ENCODE peak calls at places on chromosomes 16 and 17, in six cellular contexts. One of them, this sample, is unnamed.

GRCh38 chr17:65389426-65389825 is 172.0 kb downstream of the AXIN2 start:
- DNase-seq in fibroblast of pulmonary artery: peak
- DNase-seq in Peyer's patch: no peak
- DNase-seq in nephron progenitor cell: no peak
- DNase-seq in AG10803: peak
- DNase-seq in body of pancreas: no peak
- DNase-seq in this sample: no peak

GRCh38 chr16:76676356-76676755 is 399.2 kb downstream of the CNTNAP4 start:
- DNase-seq in fibroblast of pulmonary artery: no peak
- DNase-seq in Peyer's patch: no peak
- DNase-seq in nephron progenitor cell: no peak
- DNase-seq in AG10803: no peak
- DNase-seq in body of pancreas: no peak
- DNase-seq in this sample: no peak

GRCh38 chr16:23498863-23499262 is 11.4 kb downstream of the GGA2 start:
- DNase-seq in fibroblast of pulmonary artery: no peak
- DNase-seq in Peyer's patch: no peak
- DNase-seq in nephron progenitor cell: no peak
- DNase-seq in AG10803: no peak
- DNase-seq in body of pancreas: no peak
- DNase-seq in this sample: no peak

GRCh38 chr16:85047867-85048455 is 20.4 kb downstream of the KIAA0513 start:
- DNase-seq in fibroblast of pulmonary artery: no peak
- DNase-seq in Peyer's patch: no peak
- DNase-seq in nephron progenitor cell: no peak
- DNase-seq in AG10803: no peak
- DNase-seq in body of pancreas: no peak
- DNase-seq in this sample: no peak

GRCh38 chr17:62627219-62627903 is at the start of gene MRC2:
- DNase-seq in fibroblast of pulmonary artery: peak
- DNase-seq in Peyer's patch: no peak
- DNase-seq in nephron progenitor cell: peak
- DNase-seq in AG10803: peak
- DNase-seq in body of pancreas: no peak
- DNase-seq in this sample: no peak

GRCh38 chr16:77437859-77438258 is 3.0 kb upstream of the ADAMTS18 start:
- DNase-seq in fibroblast of pulmonary artery: peak
- DNase-seq in Peyer's patch: no peak
- DNase-seq in nephron progenitor cell: no peak
- DNase-seq in AG10803: peak
- DNase-seq in body of pancreas: no peak
- DNase-seq in this sample: no peak

GRCh38 chr17:59093702-59094231 is 12.9 kb downstream of the TRIM37 start:
- DNase-seq in fibroblast of pulmonary artery: peak
- DNase-seq in Peyer's patch: no peak
- DNase-seq in nephron progenitor cell: no peak
- DNase-seq in AG10803: peak
- DNase-seq in body of pancreas: peak
- DNase-seq in this sample: no peak

GRCh38 chr17:80192268-80192667 is 22.4 kb downstream of the CARD14 start:
- DNase-seq in fibroblast of pulmonary artery: peak
- DNase-seq in Peyer's patch: no peak
- DNase-seq in nephron progenitor cell: no peak
- DNase-seq in AG10803: peak
- DNase-seq in body of pancreas: no peak
- DNase-seq in this sample: no peak

GRCh38 chr16:56265746-56266145 is 74.5 kb downstream of the GNAO1 start:
- DNase-seq in fibroblast of pulmonary artery: no peak
- DNase-seq in Peyer's patch: no peak
- DNase-seq in nephron progenitor cell: no peak
- DNase-seq in AG10803: no peak
- DNase-seq in body of pancreas: no peak
- DNase-seq in this sample: no peak

GRCh38 chr17:17125136-17126084 is 80.7 kb downstream of the PLD6 start:
- DNase-seq in fibroblast of pulmonary artery: no peak
- DNase-seq in Peyer's patch: no peak
- DNase-seq in nephron progenitor cell: no peak
- DNase-seq in AG10803: peak
- DNase-seq in body of pancreas: no peak
- DNase-seq in this sample: no peak

GRCh38 chr16:81770008-81770407 is 9.1 kb upstream of the PLCG2 start:
- DNase-seq in fibroblast of pulmonary artery: no peak
- DNase-seq in Peyer's patch: no peak
- DNase-seq in nephron progenitor cell: no peak
- DNase-seq in AG10803: no peak
- DNase-seq in body of pancreas: no peak
- DNase-seq in this sample: no peak

GRCh38 chr17:56593073-56593740 is at the start of gene NOG:
- DNase-seq in fibroblast of pulmonary artery: no peak
- DNase-seq in Peyer's patch: no peak
- DNase-seq in nephron progenitor cell: peak
- DNase-seq in AG10803: peak
- DNase-seq in body of pancreas: peak
- DNase-seq in this sample: no peak

GRCh38 chr16:21001262-21001661 is 100.7 kb downstream of the LYRM1 start:
- DNase-seq in fibroblast of pulmonary artery: peak
- DNase-seq in Peyer's patch: no peak
- DNase-seq in nephron progenitor cell: peak
- DNase-seq in AG10803: peak
- DNase-seq in body of pancreas: peak
- DNase-seq in this sample: no peak

GRCh38 chr17:13931111-13931526 is 138.2 kb upstream of the COX10 start:
- DNase-seq in fibroblast of pulmonary artery: peak
- DNase-seq in Peyer's patch: no peak
- DNase-seq in nephron progenitor cell: no peak
- DNase-seq in AG10803: peak
- DNase-seq in body of pancreas: no peak
- DNase-seq in this sample: no peak

GRCh38 chr16:77409311-77409710 is 25.5 kb downstream of the ADAMTS18 start:
- DNase-seq in fibroblast of pulmonary artery: no peak
- DNase-seq in Peyer's patch: no peak
- DNase-seq in nephron progenitor cell: peak
- DNase-seq in AG10803: no peak
- DNase-seq in body of pancreas: no peak
- DNase-seq in this sample: no peak

GRCh38 chr16:66418165-66418962 is 8.7 kb upstream of the BEAN1 start:
- DNase-seq in fibroblast of pulmonary artery: no peak
- DNase-seq in Peyer's patch: no peak
- DNase-seq in nephron progenitor cell: no peak
- DNase-seq in AG10803: no peak
- DNase-seq in body of pancreas: no peak
- DNase-seq in this sample: no peak

GRCh38 chr16:3836641-3837040 is 43.9 kb downstream of the CREBBP start:
- DNase-seq in fibroblast of pulmonary artery: no peak
- DNase-seq in Peyer's patch: no peak
- DNase-seq in nephron progenitor cell: no peak
- DNase-seq in AG10803: no peak
- DNase-seq in body of pancreas: no peak
- DNase-seq in this sample: no peak

GRCh38 chr16:53055603-53056527 is 1.1 kb downstream of the CHD9 start:
- DNase-seq in fibroblast of pulmonary artery: peak
- DNase-seq in Peyer's patch: no peak
- DNase-seq in nephron progenitor cell: no peak
- DNase-seq in AG10803: peak
- DNase-seq in body of pancreas: no peak
- DNase-seq in this sample: no peak

GRCh38 chr16:11743308-11744074 is 834 bp upstream of the TXNDC11 start:
- DNase-seq in fibroblast of pulmonary artery: peak
- DNase-seq in Peyer's patch: no peak
- DNase-seq in nephron progenitor cell: no peak
- DNase-seq in AG10803: peak
- DNase-seq in body of pancreas: peak
- DNase-seq in this sample: no peak

GRCh38 chr17:30345527-30346075 is 11.7 kb upstream of the TMIGD1 start:
- DNase-seq in fibroblast of pulmonary artery: peak
- DNase-seq in Peyer's patch: no peak
- DNase-seq in nephron progenitor cell: no peak
- DNase-seq in AG10803: no peak
- DNase-seq in body of pancreas: no peak
- DNase-seq in this sample: no peak

GRCh38 chr17:83050651-83051422 is 28.6 kb upstream of the METRNL start:
- DNase-seq in fibroblast of pulmonary artery: no peak
- DNase-seq in Peyer's patch: peak
- DNase-seq in nephron progenitor cell: no peak
- DNase-seq in AG10803: no peak
- DNase-seq in body of pancreas: peak
- DNase-seq in this sample: no peak

GRCh38 chr17:9828296-9829059 is 2.8 kb downstream of the GLP2R start:
- DNase-seq in fibroblast of pulmonary artery: no peak
- DNase-seq in Peyer's patch: no peak
- DNase-seq in nephron progenitor cell: no peak
- DNase-seq in AG10803: peak
- DNase-seq in body of pancreas: no peak
- DNase-seq in this sample: no peak
- TF ChIP-seq CTCF in fibroblast of pulmonary artery: no peak
- TF ChIP-seq CTCF in Peyer's patch: no peak
- TF ChIP-seq CTCF in nephron progenitor cell: no peak
- TF ChIP-seq CTCF in AG10803: no peak
- TF ChIP-seq CTCF in body of pancreas: no peak
- TF ChIP-seq CTCF in this sample: no peak

GRCh38 chr17:75978938-75979704 is at the start of the genes ACOX1 and TEN1:
- DNase-seq in fibroblast of pulmonary artery: peak
- DNase-seq in Peyer's patch: peak
- DNase-seq in nephron progenitor cell: peak
- DNase-seq in AG10803: peak
- DNase-seq in body of pancreas: peak
- DNase-seq in this sample: peak
- TF ChIP-seq CTCF in fibroblast of pulmonary artery: no peak
- TF ChIP-seq CTCF in Peyer's patch: peak
- TF ChIP-seq CTCF in nephron progenitor cell: no peak
- TF ChIP-seq CTCF in AG10803: peak
- TF ChIP-seq CTCF in body of pancreas: peak
- TF ChIP-seq CTCF in this sample: peak

GRCh38 chr17:76869209-76869877 is 1.1 kb downstream of the MGAT5B start:
- DNase-seq in fibroblast of pulmonary artery: no peak
- DNase-seq in Peyer's patch: no peak
- DNase-seq in nephron progenitor cell: peak
- DNase-seq in AG10803: no peak
- DNase-seq in body of pancreas: no peak
- DNase-seq in this sample: no peak
- TF ChIP-seq CTCF in fibroblast of pulmonary artery: no peak
- TF ChIP-seq CTCF in Peyer's patch: no peak
- TF ChIP-seq CTCF in nephron progenitor cell: no peak
- TF ChIP-seq CTCF in AG10803: no peak
- TF ChIP-seq CTCF in body of pancreas: no peak
- TF ChIP-seq CTCF in this sample: no peak

GRCh38 chr16:29973384-29974246 is at the start of gene TAOK2:
- DNase-seq in fibroblast of pulmonary artery: peak
- DNase-seq in Peyer's patch: peak
- DNase-seq in nephron progenitor cell: peak
- DNase-seq in AG10803: peak
- DNase-seq in body of pancreas: peak
- DNase-seq in this sample: peak
- TF ChIP-seq CTCF in fibroblast of pulmonary artery: no peak
- TF ChIP-seq CTCF in Peyer's patch: no peak
- TF ChIP-seq CTCF in nephron progenitor cell: no peak
- TF ChIP-seq CTCF in AG10803: no peak
- TF ChIP-seq CTCF in body of pancreas: no peak
- TF ChIP-seq CTCF in this sample: no peak

DNA sequence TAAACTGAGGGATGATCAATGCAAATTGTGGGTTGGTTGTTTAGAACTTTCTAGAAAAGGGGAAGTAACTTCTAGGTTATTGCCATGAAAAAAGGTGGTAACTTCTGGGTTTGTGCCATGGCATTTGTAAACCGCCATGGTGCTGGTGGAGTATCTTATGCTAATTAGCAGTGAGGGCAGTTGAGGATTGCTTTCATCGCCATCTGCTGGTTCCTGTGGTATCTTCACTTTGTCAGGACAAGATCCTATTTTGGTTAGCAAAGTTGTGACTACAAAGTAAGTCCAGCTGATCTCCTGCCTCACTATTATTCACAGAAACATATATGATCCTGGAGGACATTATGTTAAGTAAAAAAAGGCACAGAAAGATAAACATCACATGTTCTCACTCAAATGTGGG is 1332.3 kb downstream of the CDH11 start:
- DNase-seq in fibroblast of pulmonary artery: peak
- DNase-seq in Peyer's patch: no peak
- DNase-seq in nephron progenitor cell: no peak
- DNase-seq in AG10803: no peak
- DNase-seq in body of pancreas: no peak
- DNase-seq in this sample: no peak
- TF ChIP-seq CTCF in fibroblast of pulmonary artery: peak
- TF ChIP-seq CTCF in Peyer's patch: peak
- TF ChIP-seq CTCF in nephron progenitor cell: no peak
- TF ChIP-seq CTCF in AG10803: no peak
- TF ChIP-seq CTCF in body of pancreas: no peak
- TF ChIP-seq CTCF in this sample: no peak

DNA sequence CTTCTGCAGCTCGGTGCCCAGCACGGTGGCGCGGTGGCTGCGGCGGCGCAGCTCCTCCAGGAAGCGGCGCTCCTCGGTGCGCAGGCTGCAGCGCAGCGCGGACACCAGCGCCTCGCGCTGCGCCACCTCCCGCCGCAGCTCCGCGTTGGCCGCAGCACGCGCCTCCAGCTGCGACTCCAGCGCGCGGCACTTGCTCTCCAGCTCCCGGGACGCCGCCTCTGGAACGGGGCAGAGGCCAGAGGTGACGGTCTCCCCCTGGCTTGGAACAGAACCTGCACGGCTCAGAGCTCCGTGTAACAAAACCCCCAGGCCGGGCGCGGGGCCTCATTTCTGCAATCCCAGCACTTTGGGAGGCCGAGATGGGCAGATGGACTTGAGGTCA is 13.2 kb upstream of the CLUH start:
- DNase-seq in fibroblast of pulmonary artery: peak
- DNase-seq in Peyer's patch: peak
- DNase-seq in nephron progenitor cell: peak
- DNase-seq in AG10803: peak
- DNase-seq in body of pancreas: no peak
- DNase-seq in this sample: no peak
- TF ChIP-seq CTCF in fibroblast of pulmonary artery: no peak
- TF ChIP-seq CTCF in Peyer's patch: peak
- TF ChIP-seq CTCF in nephron progenitor cell: no peak
- TF ChIP-seq CTCF in AG10803: no peak
- TF ChIP-seq CTCF in body of pancreas: no peak
- TF ChIP-seq CTCF in this sample: no peak

GRCh38 chr16:67842509-67843342 is 606 bp downstream of the THAP11 start:
- DNase-seq in fibroblast of pulmonary artery: peak
- DNase-seq in Peyer's patch: peak
- DNase-seq in nephron progenitor cell: peak
- DNase-seq in AG10803: peak
- DNase-seq in body of pancreas: peak
- DNase-seq in this sample: no peak
- TF ChIP-seq CTCF in fibroblast of pulmonary artery: peak
- TF ChIP-seq CTCF in Peyer's patch: peak
- TF ChIP-seq CTCF in nephron progenitor cell: no peak
- TF ChIP-seq CTCF in AG10803: peak
- TF ChIP-seq CTCF in body of pancreas: no peak
- TF ChIP-seq CTCF in this sample: peak

GRCh38 chr16:72066747-72067146 is 3.7 kb downstream of the HPR start:
- DNase-seq in fibroblast of pulmonary artery: peak
- DNase-seq in Peyer's patch: no peak
- DNase-seq in nephron progenitor cell: no peak
- DNase-seq in AG10803: peak
- DNase-seq in body of pancreas: no peak
- DNase-seq in this sample: no peak
- TF ChIP-seq CTCF in fibroblast of pulmonary artery: peak
- TF ChIP-seq CTCF in Peyer's patch: peak
- TF ChIP-seq CTCF in nephron progenitor cell: peak
- TF ChIP-seq CTCF in AG10803: peak
- TF ChIP-seq CTCF in body of pancreas: peak
- TF ChIP-seq CTCF in this sample: peak

This sample was measured in GM12878.